ENCODE peak calls at places on chromosome 1, in four cellular contexts. J is left lung, A is GM12864, P is NCI-H69. X is an unnamed sample.

GRCh38 chr1:206506803-206507394 is 432 bp upstream of the RASSF5 start:
- DNase-seq in J (peak), A (no peak), P (no peak), X (peak)

GRCh38 chr1:161215079-161215478 is at the start of gene FCER1G:
- DNase-seq in J (peak), A (no peak), P (no peak), X (no peak)

GRCh38 chr1:47713960-47714359 is 276.1 kb downstream of the FOXD2 start:
- DNase-seq in J (no peak), A (no peak), P (no peak), X (no peak)

GRCh38 chr1:176843352-176844297 is 320.9 kb downstream of the ASTN1 start:
- DNase-seq in J (no peak), A (no peak), P (no peak), X (no peak)

GRCh38 chr1:151000408-151000807 is 6.3 kb downstream of the MINDY1 start:
- DNase-seq in J (no peak), A (no peak), P (no peak), X (no peak)

GRCh38 chr1:7421471-7422075 is 349.5 kb upstream of the VAMP3 start:
- DNase-seq in J (no peak), A (no peak), P (no peak), X (no peak)

GRCh38 chr1:1087351-1088035 is 13.4 kb upstream of the RNF223 start:
- DNase-seq in J (no peak), A (no peak), P (no peak), X (no peak)

GRCh38 chr1:226691257-226691656 is 47.8 kb downstream of the ITPKB start:
- DNase-seq in J (no peak), A (no peak), P (no peak), X (no peak)

X was measured in GM06990.